ENCODE peak calls at places on chromosome 3, in ten cellular contexts. W, X, L, P, V, S, T, K, F and M are unnamed samples. For H3K9me3 and H3K27me3, the result is how much of the 10 kb centered on the place peaks cover.

GRCh38 chr3:120438216-120438615 is 12.6 kb downstream of the FSTL1 start:
- DNase-seq in X (no peak), L (no peak), V (no peak), P (no peak), W (no peak), T (no peak), S (no peak), K (no peak), F (no peak), M (no peak)

GRCh38 chr3:80890571-80890970 is 870.9 kb downstream of the GBE1 start:
- DNase-seq in V (no peak), K (no peak), W (no peak), P (no peak), T (no peak), F (no peak), S (no peak), L (no peak), X (no peak), M (no peak)

GRCh38 chr3:149401215-149401925 is 23.9 kb upstream of the TM4SF1 start:
- DNase-seq in S (no peak), X (no peak), W (no peak), V (peak), P (peak), F (no peak), K (no peak), T (peak), L (no peak), M (peak)

GRCh38 chr3:186931487-186932280 is 1.4 kb downstream of the ST6GAL1 start:
- DNase-seq in W (no peak), P (peak), K (peak), X (peak), F (peak), L (peak), V (peak), S (peak), T (peak), M (peak)

GRCh38 chr3:20185364-20185732 is 658 bp downstream of the SGO1 start:
- DNase-seq in V (peak), L (no peak), W (no peak), S (no peak), F (no peak), T (peak), K (no peak), P (peak), X (peak), M (peak)

GRCh38 chr3:189841474-189842205 is 210.5 kb downstream of the TP63 start:
- DNase-seq in P (peak), K (no peak), W (no peak), F (no peak), L (no peak), V (no peak), T (peak), X (no peak), S (no peak), M (no peak)

GRCh38 chr3:50410185-50410584 is 50.9 kb upstream of the TMEM115 start:
- DNase-seq in W (no peak), T (no peak), L (no peak), P (no peak), V (no peak), X (no peak), F (no peak), K (no peak), S (no peak), M (no peak)

GRCh38 chr3:138271189-138271794 is 58.4 kb downstream of the NME9 start:
- DNase-seq in K (no peak), T (no peak), F (no peak), X (no peak), V (no peak), S (no peak), P (no peak), L (no peak), W (no peak), M (no peak)

GRCh38 chr3:141039573-141039972 is 11.6 kb upstream of the SPSB4 start:
- DNase-seq in X (no peak), T (no peak), F (no peak), K (no peak), V (no peak), S (no peak), L (no peak), P (no peak), W (no peak), M (no peak)

GRCh38 chr3:113039546-113039945 is 48.8 kb downstream of the GTPBP8 start:
- DNase-seq in V (no peak), L (no peak), T (no peak), X (no peak), S (no peak), F (no peak), P (no peak), W (no peak), K (no peak), M (no peak)

GRCh38 chr3:87082806-87083440 is 92.0 kb upstream of the VGLL3 start:
- DNase-seq in P (peak), F (no peak), X (no peak), W (peak), L (no peak), V (peak), K (no peak), T (peak), S (no peak), M (peak)

GRCh38 chr3:37693791-37694194 is 167.9 kb upstream of the CTDSPL start:
- DNase-seq in W (no peak), S (no peak), K (no peak), X (no peak), V (no peak), F (no peak), P (no peak), L (no peak), T (no peak), M (no peak)

GRCh38 chr3:50539887-50540286 is 27.7 kb downstream of the C3orf18 start:
- DNase-seq in K (no peak), S (no peak), V (no peak), L (no peak), F (peak), X (no peak), P (no peak), T (no peak), W (no peak), M (no peak)

GRCh38 chr3:159263750-159264561 is 462.1 kb downstream of the MFSD1 start:
- DNase-seq in K (no peak), L (no peak), X (no peak), F (no peak), P (peak), S (no peak), V (peak), T (peak), W (peak), M (no peak)

GRCh38 chr3:65975031-65975430 is 63.7 kb downstream of the MAGI1 start:
- DNase-seq in T (no peak), V (no peak), S (no peak), X (no peak), K (no peak), F (no peak), W (no peak), P (no peak), L (no peak), M (no peak)

GRCh38 chr3:65978116-65978515 is 60.6 kb downstream of the MAGI1 start:
- DNase-seq in F (no peak), W (no peak), T (no peak), P (peak), L (no peak), X (no peak), K (no peak), S (no peak), V (no peak), M (no peak)

GRCh38 chr3:65979731-65980130 is 59.0 kb downstream of the MAGI1 start:
- DNase-seq in V (no peak), T (peak), F (no peak), X (no peak), K (no peak), S (no peak), P (peak), L (no peak), W (no peak), M (no peak)

GRCh38 chr3:65974505-65974904 is 64.2 kb downstream of the MAGI1 start:
- DNase-seq in X (no peak), W (no peak), T (no peak), K (no peak), P (no peak), S (no peak), V (no peak), L (no peak), F (no peak), M (no peak)

DNA sequence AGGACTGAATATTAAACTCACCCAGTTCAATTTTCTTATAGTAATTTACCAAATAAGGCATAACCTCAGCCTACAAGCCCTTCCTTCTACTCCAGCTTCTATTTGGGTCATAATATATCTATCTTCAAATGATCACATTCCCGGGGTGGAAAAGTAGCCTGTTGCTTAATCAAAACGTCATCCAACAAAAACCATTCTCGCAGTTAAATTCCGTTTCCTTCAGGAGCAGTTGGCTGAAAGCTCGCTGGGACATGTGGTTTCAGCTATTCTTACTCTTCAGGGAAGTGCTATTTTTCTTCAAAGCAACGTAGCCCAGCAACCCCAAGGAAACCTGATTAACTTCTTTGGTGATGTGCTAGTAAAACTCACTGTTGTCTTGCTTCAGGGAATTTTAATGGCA is 59.6 kb downstream of the MAGI1 start:
- DNase-seq in X (no peak), W (no peak), V (no peak), S (no peak), K (no peak), F (peak), P (peak), T (peak), L (no peak), M (no peak)
- H3K9me3 ChIP-seq in X (under half), W (under half), V (under half), S (under half), K (under half), F (under half), P (under half), T (under half), L (under half), M (under half)

DNA sequence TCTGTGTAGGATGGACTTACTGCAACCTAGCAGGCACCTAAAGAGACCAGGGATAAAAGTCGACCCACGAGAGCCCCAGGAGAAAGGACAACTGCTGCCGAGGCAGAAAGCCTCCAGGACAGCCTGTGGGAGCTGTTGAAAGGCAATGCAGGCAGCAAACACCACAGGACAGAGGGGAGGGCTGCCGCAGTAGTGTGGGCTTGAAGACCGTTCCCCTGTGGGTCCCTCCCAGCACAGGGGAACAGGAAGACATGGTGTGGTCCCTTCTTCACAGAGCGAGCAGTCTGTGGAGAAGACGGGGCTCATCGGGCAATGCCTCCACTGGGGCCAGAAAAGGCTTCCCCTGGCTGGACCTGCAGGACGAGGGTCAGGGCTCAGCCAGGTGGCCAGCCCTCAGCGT is 58.5 kb upstream of the GATA2 start:
- DNase-seq in K (no peak), T (no peak), P (no peak), X (no peak), L (no peak), F (no peak), S (no peak), V (no peak), W (no peak), M (no peak)
- H3K27me3 ChIP-seq in K (under half), T (under half), P (under half), X (under half), L (under half), F (under half), S (under half), V (under half), W (under half), M (under half)

DNA sequence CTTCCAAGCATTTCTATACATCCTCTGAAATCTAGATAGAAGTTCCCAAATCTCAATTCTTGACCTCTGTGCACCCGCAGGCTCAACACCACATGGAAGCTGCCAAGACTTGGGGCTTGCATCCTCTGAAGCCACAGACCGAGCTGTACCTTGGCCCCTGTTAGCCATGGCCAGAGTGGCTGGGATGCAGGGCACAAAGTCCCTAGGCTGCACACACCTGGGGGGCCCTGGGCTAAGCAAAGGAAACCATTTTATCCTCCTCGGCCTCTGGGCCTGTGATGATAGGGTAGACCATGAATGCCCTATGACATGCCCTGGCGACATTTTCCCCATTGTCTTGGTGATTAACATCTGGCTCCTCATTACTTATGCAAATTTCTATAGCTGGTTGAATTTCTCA is 97.1 kb upstream of the CCDC39 start:
- DNase-seq in V (no peak), T (no peak), K (peak), L (no peak), W (no peak), S (no peak), F (no peak), P (no peak), X (no peak), M (no peak)
- H3K9me3 ChIP-seq in V (under half), T (under half), K (under half), L (under half), W (under half), S (half or more), F (half or more), P (under half), X (under half), M (under half)

GRCh38 chr3:26625187-26625586 is 2.6 kb downstream of the LRRC3B start:
- DNase-seq in X (no peak), L (no peak), V (no peak), S (no peak), P (no peak), F (no peak), W (no peak), K (peak), T (no peak), M (no peak)
- H3K27me3 ChIP-seq in X (under half), L (under half), V (under half), S (half or more), P (under half), F (under half), W (half or more), K (half or more), T (under half), M (under half)

DNA sequence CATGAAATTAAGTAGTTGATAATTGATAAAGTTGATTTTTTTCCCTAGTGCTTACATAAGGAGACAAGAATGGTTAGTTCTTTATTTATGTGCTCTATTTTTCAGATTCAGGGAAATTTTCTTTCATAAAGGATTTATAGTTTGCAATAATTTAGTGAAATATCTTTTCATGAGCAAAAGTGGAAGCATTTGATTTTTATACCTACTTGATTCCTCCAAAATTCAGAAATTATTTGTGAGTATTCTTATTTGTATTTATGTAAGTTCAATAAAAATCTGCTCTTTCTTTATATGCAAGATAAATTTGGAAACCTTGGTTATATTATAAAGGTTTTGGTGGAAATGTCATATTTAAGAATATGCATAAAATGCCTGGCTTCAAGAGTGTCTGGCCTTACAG is 14.7 kb upstream of the SLCO2A1 start:
- DNase-seq in P (no peak), L (no peak), K (no peak), W (no peak), F (no peak), V (no peak), X (no peak), T (no peak), S (no peak), M (no peak)
- H3K9me3 ChIP-seq in P (under half), L (under half), K (under half), W (under half), F (under half), V (under half), X (under half), T (under half), S (under half), M (under half)